ENCODE peak calls at places on chromosome 22, in seven cellular contexts. M, X, V, C, I, U and E are unnamed samples.
A peak's percentile ranks its signal among the peaks of the same experiment; 100 is the strongest.

GRCh38 chr22:28075260-28075981 is 156.4 kb upstream of the PITPNB start:
- DNase-seq in M (no peak), U (peak; percentile 39), V (no peak), I (peak; percentile 29), X (no peak), C (no peak), E (peak; percentile 3)

GRCh38 chr22:38572065-38572464 is 2.1 kb upstream of the DMC1 start:
- DNase-seq in U (peak; percentile 25), I (peak; percentile 36), M (no peak), X (no peak), V (no peak), C (peak; percentile 30), E (peak; percentile 36)

GRCh38 chr22:22802346-22802970 is 85.2 kb upstream of the IGLL5 start:
- DNase-seq in X (no peak), M (no peak), U (no peak), C (no peak), I (no peak), V (no peak), E (peak; percentile 26)

GRCh38 chr22:44569516-44569915 is 71.5 kb upstream of the RTL6 start:
- DNase-seq in I (no peak), V (no peak), U (no peak), X (no peak), M (no peak), C (no peak), E (no peak)

GRCh38 chr22:41524283-41524682 is 20.0 kb downstream of the POLR3H start:
- DNase-seq in I (peak; percentile 40), C (no peak), U (no peak), X (peak; percentile 86), M (no peak), V (no peak), E (no peak)

GRCh38 chr22:48832592-48832991 is 995.1 kb downstream of the BRD1 start:
- DNase-seq in X (no peak), C (no peak), U (no peak), V (no peak), M (no peak), I (no peak), E (no peak)

GRCh38 chr22:39144101-39144815 is 8.2 kb downstream of the CBX7 start:
- DNase-seq in X (no peak), V (no peak), C (no peak), I (peak; percentile 64), M (peak; percentile 47), U (no peak), E (peak; percentile 61)

GRCh38 chr22:45785458-45785857 is 113.8 kb downstream of the ATXN10 start:
- DNase-seq in C (no peak), V (no peak), U (no peak), M (no peak), I (peak; percentile 28), X (no peak), E (no peak)

GRCh38 chr22:50727678-50728522 is 10.1 kb upstream of the ACR start:
- DNase-seq in U (no peak), X (peak; percentile 26), M (no peak), I (no peak), V (peak; percentile 7), C (no peak), E (no peak)

GRCh38 chr22:22345781-22346180 is 101.2 kb downstream of the VPREB1 start:
- DNase-seq in C (no peak), M (no peak), I (no peak), U (no peak), V (no peak), X (no peak), E (no peak)

GRCh38 chr22:27476729-27477128 is 324.8 kb downstream of the MN1 start:
- DNase-seq in M (no peak), V (no peak), X (no peak), C (peak; percentile 53), U (no peak), I (no peak), E (peak; percentile 45)

GRCh38 chr22:19059481-19060278 is 62.5 kb downstream of the DGCR2 start:
- DNase-seq in X (no peak), U (no peak), C (no peak), M (no peak), V (no peak), I (no peak), E (no peak)

GRCh38 chr22:43967069-43967468 is 11.8 kb downstream of the SAMM50 start:
- DNase-seq in V (no peak), U (no peak), M (no peak), C (no peak), X (no peak), I (no peak), E (no peak)

GRCh38 chr22:17773606-17774205 is 563 bp downstream of the BID start:
- DNase-seq in V (no peak), C (peak; percentile 63), M (peak; percentile 62), I (peak; percentile 59), U (no peak), X (no peak), E (peak; percentile 76)

GRCh38 chr22:36758792-36759271 is 17.1 kb downstream of the IFT27 start:
- DNase-seq in X (no peak), U (no peak), I (no peak), M (no peak), V (no peak), C (no peak), E (no peak)

GRCh38 chr22:42299586-42300285 is 29.3 kb upstream of the TCF20 start:
- DNase-seq in V (peak; percentile 74), U (peak; percentile 32), M (peak; percentile 39), C (peak; percentile 56), X (peak; percentile 70), I (no peak), E (peak; percentile 90)

GRCh38 chr22:38017272-38017920 is 33.0 kb upstream of the SOX10 start:
- DNase-seq in U (peak; percentile 83), V (no peak), M (no peak), I (peak; percentile 76), X (peak; percentile 91), C (no peak), E (no peak)

GRCh38 chr22:36375071-36375980 is 12.4 kb downstream of the MYH9 start:
- DNase-seq in M (no peak), I (no peak), X (no peak), C (no peak), U (no peak), V (no peak), E (no peak)

GRCh38 chr22:21961886-21962654 is 9.4 kb upstream of the PPM1F start:
- DNase-seq in M (no peak), I (peak; percentile 49), X (no peak), V (no peak), C (no peak), U (no peak), E (no peak)

GRCh38 chr22:17920145-17920605 is 104.2 kb downstream of the MICAL3 start:
- DNase-seq in V (peak; percentile 51), C (peak; percentile 35), X (peak; percentile 78), I (peak; percentile 79), M (no peak), U (no peak), E (peak; percentile 92)

GRCh38 chr22:24727218-24727851 is 47.2 kb downstream of the PIWIL3 start:
- DNase-seq in X (no peak), M (no peak), V (no peak), I (peak; percentile 57), C (no peak), U (no peak), E (no peak)

GRCh38 chr22:47062126-47062525 is 299.7 kb downstream of the TBC1D22A start:
- DNase-seq in I (no peak), M (no peak), U (no peak), V (no peak), C (no peak), X (peak; percentile 6), E (no peak)

GRCh38 chr22:46122511-46122971 is 27.8 kb upstream of the PPARA start:
- DNase-seq in V (peak; percentile 49), X (peak; percentile 88), I (peak; percentile 82), C (peak; percentile 86), U (no peak), M (peak; percentile 54), E (peak; percentile 51)

GRCh38 chr22:39997939-39998726 is 3.4 kb downstream of the FAM83F start:
- DNase-seq in U (no peak), X (peak; percentile 66), I (peak; percentile 88), M (no peak), V (no peak), C (peak; percentile 44), E (peak; percentile 92)